ENCODE peak calls at places on chromosomes 3 and 15, in nine cellular contexts. S is A549, I is GM12891, M is esophagus squamous epithelium, Q is lower leg skin, B is ovary, O is upper lobe of left lung, D is stomach, N is HCT116. W is an unnamed sample.

GRCh38 chr15:90729266-90729665 is 12.1 kb downstream of the BLM start:
- DNase-seq in B (no peak), S (no peak), M (no peak), I (no peak), N (no peak), Q (no peak), D (no peak), O (no peak), W (no peak)

GRCh38 chr15:46636220-46636619 is 1001.4 kb downstream of the SQOR start:
- DNase-seq in B (no peak), D (no peak), O (no peak), S (no peak), N (no peak), M (no peak), Q (no peak), I (no peak), W (no peak)

GRCh38 chr3:31793821-31794220 is 187.2 kb downstream of the OSBPL10 start:
- DNase-seq in N (no peak), S (no peak), I (no peak), M (no peak), Q (no peak), D (no peak), O (no peak), B (no peak), W (no peak)

GRCh38 chr15:75231836-75232235 is 26.3 kb upstream of the GOLGA6C start:
- DNase-seq in S (no peak), I (peak), B (no peak), N (no peak), O (no peak), M (no peak), D (no peak), Q (no peak), W (no peak)

GRCh38 chr3:119310052-119310451 is 15.9 kb downstream of the ARHGAP31 start:
- DNase-seq in D (no peak), Q (no peak), M (no peak), O (no peak), I (no peak), N (no peak), B (no peak), S (no peak), W (peak)

GRCh38 chr3:29683306-29683993 is 402.6 kb downstream of the RBMS3 start:
- DNase-seq in Q (no peak), D (no peak), M (no peak), I (no peak), B (no peak), N (no peak), O (no peak), S (peak), W (no peak)

GRCh38 chr15:75153565-75154248 is 48.0 kb upstream of the C15orf39 start:
- DNase-seq in S (no peak), B (no peak), Q (peak), O (peak), I (no peak), M (no peak), D (no peak), N (no peak), W (no peak)

GRCh38 chr3:161748049-161748448 is 251.4 kb downstream of the OTOL1 start:
- DNase-seq in B (no peak), M (no peak), O (no peak), N (no peak), I (no peak), S (no peak), Q (no peak), D (no peak), W (no peak)

GRCh38 chr3:101119535-101119934 is 126.3 kb upstream of the ABI3BP start:
- DNase-seq in O (no peak), D (no peak), I (no peak), B (no peak), Q (no peak), M (no peak), N (no peak), S (no peak), W (no peak)

GRCh38 chr3:167918686-167919085 is 177.0 kb downstream of the GOLIM4 start:
- DNase-seq in M (no peak), D (no peak), S (no peak), O (no peak), Q (no peak), I (no peak), N (no peak), B (no peak), W (no peak)

GRCh38 chr15:66936864-66937245 is 128.5 kb upstream of the SMAD3 start:
- DNase-seq in Q (no peak), N (no peak), O (no peak), I (no peak), B (no peak), S (no peak), M (no peak), D (no peak), W (no peak)

GRCh38 chr15:67248106-67248505 is 6.4 kb downstream of the AAGAB start:
- DNase-seq in O (no peak), D (no peak), Q (no peak), I (no peak), B (no peak), M (no peak), S (no peak), N (no peak), W (no peak)

GRCh38 chr3:67783281-67784250 is 129.2 kb upstream of the SUCLG2 start:
- DNase-seq in D (no peak), N (no peak), O (no peak), M (no peak), Q (no peak), I (no peak), B (no peak), S (no peak), W (no peak)

GRCh38 chr15:84103345-84103744 is 132.2 kb upstream of the GOLGA6L4 start:
- DNase-seq in I (no peak), M (no peak), N (no peak), O (no peak), B (no peak), Q (no peak), S (no peak), D (no peak), W (no peak)

GRCh38 chr3:170178631-170179030 is 2.9 kb downstream of the PHC3 start:
- DNase-seq in O (peak), D (no peak), N (no peak), Q (no peak), M (no peak), B (no peak), S (no peak), I (peak), W (no peak)

GRCh38 chr3:53084310-53085001 is 38.6 kb upstream of the SFMBT1 start:
- DNase-seq in M (no peak), B (no peak), Q (peak), D (no peak), I (no peak), N (no peak), S (no peak), O (no peak), W (no peak)

GRCh38 chr3:52704611-52705437 is 767 bp downstream of the GLT8D1 start:
- DNase-seq in D (no peak), S (peak), N (no peak), O (peak), M (no peak), B (peak), Q (no peak), I (no peak), W (peak)

GRCh38 chr3:159455741-159456181 is 532.9 kb upstream of the IL12A start:
- DNase-seq in B (no peak), Q (no peak), I (no peak), S (no peak), D (no peak), O (no peak), N (no peak), M (no peak), W (no peak)

GRCh38 chr15:58770519-58770856 is 614 bp upstream of the MINDY2 start:
- DNase-seq in I (peak), D (no peak), B (no peak), Q (no peak), N (no peak), S (peak), M (no peak), O (no peak), W (peak)

GRCh38 chr3:60461199-60461598 is 790.1 kb downstream of the FHIT start:
- DNase-seq in S (no peak), I (no peak), B (no peak), D (no peak), O (no peak), Q (no peak), N (no peak), M (no peak), W (no peak)

GRCh38 chr15:47331796-47332480 is 385.4 kb upstream of the SEMA6D start:
- DNase-seq in D (no peak), S (no peak), Q (no peak), N (no peak), M (no peak), I (no peak), B (peak), O (peak), W (no peak)

GRCh38 chr15:90259524-90259923 is 5.9 kb upstream of the NGRN start:
- DNase-seq in S (no peak), O (no peak), B (no peak), M (no peak), Q (no peak), N (no peak), D (no peak), I (no peak), W (no peak)

GRCh38 chr3:123361019-123361418 is 87.9 kb downstream of the ADCY5 start:
- DNase-seq in D (no peak), B (no peak), M (no peak), Q (no peak), S (no peak), I (no peak), N (no peak), O (no peak), W (no peak)

GRCh38 chr3:138349926-138350665 is 1.7 kb downstream of the MRAS start:
- DNase-seq in D (no peak), Q (no peak), O (no peak), M (no peak), I (no peak), B (peak), N (no peak), S (no peak), W (no peak)

GRCh38 chr3:151293127-151293526 is 14.8 kb upstream of the P2RY14 start:
- DNase-seq in S (no peak), B (no peak), M (no peak), O (no peak), Q (no peak), D (no peak), N (no peak), I (no peak), W (no peak)

GRCh38 chr3:139107424-139108252 is 62.9 kb upstream of the PRR23C start:
- DNase-seq in Q (peak), M (no peak), I (no peak), O (no peak), N (no peak), D (peak), B (no peak), S (no peak), W (no peak)

GRCh38 chr3:169072494-169072893 is 591.0 kb downstream of the MECOM start:
- DNase-seq in Q (no peak), B (no peak), N (no peak), D (no peak), I (no peak), M (no peak), O (no peak), S (no peak), W (no peak)

GRCh38 chr3:31839144-31839917 is 141.7 kb downstream of the OSBPL10 start:
- DNase-seq in I (no peak), S (no peak), Q (no peak), O (no peak), D (no peak), B (no peak), M (no peak), N (no peak), W (no peak)

GRCh38 chr15:72163719-72164118 is 33.9 kb downstream of the GRAMD2A start:
- DNase-seq in B (no peak), M (no peak), Q (peak), S (no peak), O (no peak), I (no peak), N (no peak), D (no peak), W (no peak)

GRCh38 chr3:114092151-114093000 is 35.8 kb downstream of the QTRT2 start:
- DNase-seq in D (no peak), M (no peak), S (no peak), I (no peak), B (no peak), Q (no peak), O (no peak), N (no peak), W (no peak)

GRCh38 chr3:30689202-30689641 is 82.8 kb downstream of the TGFBR2 start:
- DNase-seq in N (peak), I (no peak), Q (no peak), B (no peak), D (peak), O (no peak), M (no peak), S (peak), W (peak)

GRCh38 chr15:29518442-29518841 is 248.8 kb upstream of the NSMCE3 start:
- DNase-seq in S (no peak), B (no peak), D (no peak), I (no peak), M (no peak), O (no peak), N (no peak), Q (peak), W (no peak)

GRCh38 chr3:14140668-14141067 is 15.8 kb downstream of the TMEM43 start:
- DNase-seq in D (no peak), O (no peak), N (no peak), Q (no peak), S (no peak), M (no peak), B (no peak), I (no peak), W (no peak)

GRCh38 chr3:14137445-14137844 is 12.6 kb downstream of the TMEM43 start:
- DNase-seq in D (no peak), I (no peak), O (no peak), N (no peak), B (no peak), M (no peak), S (no peak), Q (no peak), W (no peak)

GRCh38 chr3:14138109-14138877 is 13.4 kb downstream of the TMEM43 start:
- DNase-seq in S (no peak), N (no peak), M (no peak), I (no peak), Q (peak), B (no peak), D (no peak), O (no peak), W (no peak)

GRCh38 chr3:14139771-14140170 is 14.9 kb downstream of the TMEM43 start:
- DNase-seq in B (no peak), S (no peak), Q (no peak), M (no peak), I (no peak), O (no peak), N (no peak), D (no peak), W (no peak)

GRCh38 chr3:14138878-14139659 is 14.2 kb downstream of the TMEM43 start:
- DNase-seq in B (no peak), S (no peak), O (no peak), N (no peak), D (no peak), M (no peak), I (no peak), Q (no peak), W (no peak)
- TF ChIP-seq POLR2A in B (no peak), S (no peak), O (no peak), N (no peak), D (no peak), M (no peak), I (no peak), Q (no peak), W (no peak)

GRCh38 chr3:111717601-111718000 is 122.5 kb upstream of the ZBED2 start:
- DNase-seq in I (peak), O (peak), Q (peak), B (peak), M (no peak), N (peak), D (peak), S (peak), W (peak)
- TF ChIP-seq POLR2A in I (no peak), O (no peak), Q (no peak), B (no peak), M (no peak), N (no peak), D (no peak), S (no peak), W (no peak)

DNA sequence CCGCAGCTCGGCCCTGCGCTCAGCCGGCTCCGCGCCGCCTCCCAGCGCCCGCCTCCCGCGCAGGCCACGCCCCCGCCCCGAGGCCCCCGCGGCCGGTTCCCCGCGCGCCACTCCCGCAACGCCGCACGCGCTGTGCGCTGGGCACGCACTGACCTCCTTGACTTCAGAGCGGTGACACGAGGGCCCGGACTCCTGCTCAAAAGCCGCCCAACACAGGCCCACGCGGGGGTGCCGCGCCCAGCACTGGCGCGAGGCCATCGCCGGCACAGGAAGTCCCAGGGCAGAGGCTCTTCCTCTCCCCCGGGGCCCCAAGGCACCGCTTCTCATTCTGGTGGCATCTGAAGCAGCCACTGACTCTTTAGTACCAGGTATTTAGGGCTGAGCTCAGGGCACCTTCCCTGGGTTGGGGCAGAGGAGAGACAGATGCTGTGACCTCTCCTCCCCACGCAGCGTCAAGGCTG is 12.4 kb downstream of the TNK2 start:
- DNase-seq in M (no peak), O (peak), N (no peak), B (peak), D (peak), S (peak), Q (peak), I (peak), W (peak)
- TF ChIP-seq POLR2A in M (peak), O (peak), N (no peak), B (no peak), D (no peak), S (no peak), Q (no peak), I (no peak), W (peak)

DNA sequence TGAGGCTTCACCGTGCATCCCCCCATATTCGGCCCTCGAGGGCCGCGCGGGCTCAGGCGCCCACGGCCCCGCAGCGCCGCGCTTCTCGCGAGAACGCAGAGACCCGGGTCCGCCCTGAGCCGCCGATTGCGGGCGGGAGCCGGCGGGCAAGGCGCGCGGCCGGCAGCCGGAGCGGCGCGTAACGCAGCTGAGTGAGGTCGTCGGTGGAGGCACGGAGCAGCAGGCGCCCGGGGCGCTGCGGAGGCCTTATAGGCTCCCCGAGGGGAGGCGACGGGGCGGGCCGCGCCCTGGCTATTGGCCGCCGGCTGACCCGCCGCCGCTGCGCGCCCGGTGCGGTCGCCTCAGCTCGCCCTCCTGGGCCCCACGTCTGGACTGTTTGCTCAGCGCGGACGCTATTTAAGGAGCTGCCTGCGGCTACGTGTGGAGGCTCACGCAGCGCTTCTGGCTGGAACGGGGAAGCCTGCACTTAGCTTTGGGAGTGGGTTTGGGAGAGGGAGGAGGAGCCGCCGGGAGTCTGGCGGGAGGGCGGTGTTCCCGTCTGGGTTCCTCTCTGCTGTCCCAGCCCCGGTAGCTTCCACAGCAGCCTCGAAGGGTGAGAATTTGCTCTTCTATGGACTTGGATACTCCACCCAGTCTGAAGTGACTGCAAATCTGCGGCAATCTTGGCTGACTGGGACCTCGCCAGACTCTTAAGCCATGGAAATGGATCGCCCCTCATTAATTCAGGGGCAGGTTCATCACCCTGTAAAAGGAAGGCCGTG is at the start of gene PLOD2:
- DNase-seq in N (peak), Q (peak), S (peak), I (peak), M (no peak), D (peak), O (peak), B (peak), W (peak)
- TF ChIP-seq POLR2A in N (peak), Q (no peak), S (peak), I (no peak), M (peak), D (no peak), O (peak), B (peak), W (peak)

GRCh38 chr3:33385423-33385822 is 54.8 kb downstream of the UBP1 start:
- DNase-seq in O (no peak), Q (no peak), I (no peak), D (no peak), S (no peak), N (no peak), B (no peak), M (no peak), W (no peak)
- TF ChIP-seq POLR2A in O (no peak), Q (no peak), I (no peak), D (no peak), S (no peak), N (no peak), B (no peak), M (no peak), W (no peak)

DNA sequence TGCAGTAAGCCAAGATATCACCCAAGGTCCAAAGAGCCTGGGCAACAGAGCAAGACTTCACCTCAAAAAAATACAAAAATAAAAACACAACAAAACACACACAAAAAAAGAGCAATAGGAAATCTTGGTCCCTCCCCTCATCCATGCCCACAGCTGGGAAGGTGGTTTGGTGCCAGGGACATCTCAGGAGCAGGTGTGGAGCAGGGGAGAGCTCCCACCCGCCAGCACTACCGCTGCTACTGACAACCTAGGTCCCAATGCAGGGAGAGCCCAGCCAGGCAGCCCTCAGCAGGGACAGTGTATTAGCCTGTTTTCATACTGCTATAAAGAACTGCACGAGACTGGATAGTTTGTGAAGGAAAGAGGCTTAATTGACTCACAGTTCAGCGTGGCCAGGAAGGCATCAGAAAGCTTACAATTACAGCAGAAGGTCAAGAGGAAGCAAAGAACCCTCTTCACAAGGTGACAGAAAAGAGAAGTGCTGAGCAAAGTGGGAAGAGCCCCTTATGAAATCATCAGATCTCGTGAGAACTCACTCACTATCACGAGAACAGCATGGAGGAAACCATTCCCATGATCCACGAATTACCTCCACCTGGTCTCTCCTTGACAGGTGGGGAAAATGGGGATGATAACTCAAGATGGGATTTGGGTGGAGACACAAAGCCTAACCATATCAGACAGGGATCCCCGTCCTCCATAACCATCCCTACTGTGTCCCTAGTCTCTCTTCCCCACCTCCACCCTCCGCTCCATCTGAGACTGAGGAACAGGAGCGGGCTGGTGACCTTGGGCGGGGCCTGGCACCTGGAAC is 218.6 kb downstream of the TBC1D2B start:
- DNase-seq in O (no peak), B (no peak), I (no peak), D (no peak), S (no peak), N (no peak), M (no peak), Q (peak), W (no peak)
- TF ChIP-seq POLR2A in O (no peak), B (no peak), I (no peak), D (no peak), S (no peak), N (peak), M (no peak), Q (no peak), W (no peak)

W was measured in H54.